ENCODE peak calls at places on chromosomes 11 and 22, in five cellular contexts. S is right atrium auricular region, L is RWPE1, Z is lung, I is suprapubic skin. E is an unnamed sample.

GRCh38 chr22:49992921-49993648 is 19.5 kb downstream of the IL17REL start:
- DNase-seq in Z (no peak), L (no peak), S (no peak), I (peak), E (no peak)

GRCh38 chr11:33829430-33830141 is 55.3 kb upstream of the FBXO3 start:
- DNase-seq in S (peak), Z (peak), I (no peak), L (peak), E (peak)

GRCh38 chr11:13338437-13339069 is 61.0 kb downstream of the BMAL1 start:
- DNase-seq in I (no peak), S (no peak), L (peak), Z (no peak), E (peak)

GRCh38 chr11:64772318-64773018 is 5.9 kb downstream of the SF1 start:
- DNase-seq in Z (no peak), S (no peak), L (no peak), I (no peak), E (no peak)

GRCh38 chr22:24506802-24507438 is 11.8 kb downstream of the UPB1 start:
- DNase-seq in I (no peak), S (no peak), L (no peak), Z (peak), E (no peak)

GRCh38 chr11:62774407-62774806 is 3.2 kb downstream of the TAF6L start:
- DNase-seq in S (no peak), Z (no peak), L (no peak), I (no peak), E (no peak)

GRCh38 chr11:1569251-1569780 is 2.8 kb downstream of the DUSP8 start:
- DNase-seq in L (no peak), I (no peak), Z (no peak), S (no peak), E (no peak)

GRCh38 chr22:42717197-42717967 is 3.3 kb downstream of the A4GALT start:
- DNase-seq in I (no peak), S (no peak), Z (no peak), L (no peak), E (no peak)

GRCh38 chr11:36231300-36231699 is 57.9 kb downstream of the COMMD9 start:
- DNase-seq in Z (no peak), S (no peak), L (no peak), I (no peak), E (peak)

GRCh38 chr11:18757742-18758294 is 31.8 kb upstream of the IGSF22 start:
- DNase-seq in S (no peak), L (no peak), Z (no peak), I (no peak), E (peak)

GRCh38 chr22:23076896-23077572 is 6.7 kb downstream of the GNAZ start:
- DNase-seq in L (no peak), Z (no peak), I (no peak), S (no peak), E (no peak)

GRCh38 chr11:66050581-66051231 is 1.5 kb upstream of the SF3B2 start:
- DNase-seq in L (no peak), Z (no peak), I (no peak), S (no peak), E (no peak)

GRCh38 chr11:47946682-47947575 is 33.4 kb upstream of the PTPRJ start:
- DNase-seq in S (peak), I (peak), Z (peak), L (peak), E (peak)

GRCh38 chr11:650482-650881 is 13.4 kb downstream of the DRD4 start:
- DNase-seq in Z (no peak), S (no peak), I (no peak), L (no peak), E (no peak)

GRCh38 chr11:77471520-77472234 is 2.2 kb downstream of the PAK1 start:
- DNase-seq in Z (no peak), S (no peak), L (no peak), I (no peak), E (no peak)

GRCh38 chr22:46828323-46829139 is 66.1 kb downstream of the TBC1D22A start:
- DNase-seq in Z (no peak), I (no peak), L (no peak), S (no peak), E (no peak)
- H3K27ac ChIP-seq in Z (no peak), I (peak), L (peak), S (no peak), E (peak)

DNA sequence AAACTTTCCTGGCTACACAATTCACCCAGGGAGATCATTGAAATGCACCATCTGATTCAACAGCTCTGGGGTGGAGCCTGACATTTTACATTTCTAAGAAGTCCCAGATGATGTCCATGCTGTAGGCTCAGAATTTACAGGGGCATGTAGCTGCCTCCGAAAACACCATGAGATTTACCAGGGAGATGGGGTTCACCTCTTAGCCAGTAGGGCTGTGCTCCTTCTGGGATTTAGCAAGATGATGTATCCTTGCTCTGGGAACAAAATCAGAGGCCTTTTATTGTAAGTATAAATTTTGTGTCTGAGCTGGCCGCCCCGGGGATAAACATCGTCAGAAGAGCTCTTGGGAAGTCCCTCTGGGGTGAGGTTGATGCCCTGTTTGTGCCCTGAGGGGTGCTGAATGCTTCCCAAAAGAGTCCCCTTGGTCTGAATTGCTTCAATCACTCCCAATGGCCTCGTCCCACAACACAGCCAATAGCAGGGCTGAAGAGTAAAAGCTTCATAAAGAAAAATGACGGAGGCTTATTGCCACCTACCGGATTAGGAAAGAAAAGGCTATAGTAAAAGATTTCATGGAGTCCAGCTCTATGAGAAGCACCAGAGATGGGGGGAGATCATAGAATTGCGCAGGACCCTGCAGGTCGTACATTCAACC is 33.4 kb upstream of the API5 start:
- DNase-seq in Z (no peak), I (no peak), L (peak), S (no peak), E (no peak)
- TF ChIP-seq CTCF in Z (no peak), I (no peak), L (peak), S (peak), E (peak)

DNA sequence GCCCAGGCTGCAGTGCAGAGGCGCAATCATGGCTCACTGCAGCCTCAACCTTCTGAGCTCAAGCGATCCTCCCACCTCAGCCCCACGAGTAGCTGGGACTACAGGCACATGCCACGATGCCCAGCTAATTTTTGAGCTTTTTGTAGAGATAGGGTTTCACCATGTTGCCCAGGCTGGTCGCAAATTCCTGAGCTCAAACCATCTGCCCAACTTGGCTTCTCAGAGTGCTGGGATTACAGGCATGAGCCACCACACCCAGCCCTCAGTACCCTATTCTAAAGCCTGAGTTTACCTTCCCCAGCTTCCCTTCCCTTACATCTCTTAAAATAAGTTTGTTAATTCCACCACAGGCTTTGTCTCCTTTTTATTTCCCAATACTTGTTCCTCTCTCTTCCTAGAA is 59.1 kb downstream of the AMBRA1 start:
- DNase-seq in Z (no peak), S (no peak), I (no peak), L (no peak), E (no peak)
- H3K27ac ChIP-seq in Z (no peak), S (no peak), I (no peak), L (no peak), E (no peak)

GRCh38 chr11:9693801-9694553 is 30.1 kb downstream of the SWAP70 start:
- DNase-seq in Z (no peak), S (no peak), L (peak), I (no peak), E (no peak)
- TF ChIP-seq CTCF in Z (no peak), S (no peak), L (no peak), I (no peak), E (no peak)

E was measured in astrocyte.